ENCODE peak calls at places on chromosomes 13 and 19, in five cellular contexts. M, L, C, Q and B are unnamed samples.

GRCh38 chr19:33405491-33406461 is 32.3 kb downstream of the CEBPG start:
- ATAC-seq in L (no peak), M (no peak), C (no peak), Q (no peak), B (no peak)

GRCh38 chr19:4768934-4769777 is 22.4 kb upstream of the FEM1A start:
- ATAC-seq in C (peak; percentile 83), M (peak; percentile 70), Q (peak; percentile 29), L (peak; percentile 77), B (peak; percentile 81)

GRCh38 chr13:109654341-109655205 is 131.8 kb downstream of the IRS2 start:
- ATAC-seq in M (peak; percentile 81), C (peak; percentile 78), L (no peak), Q (peak; percentile 71), B (peak; percentile 65)

GRCh38 chr13:49608932-49609331 is 19.4 kb upstream of the ARL11 start:
- ATAC-seq in C (no peak), L (no peak), M (no peak), Q (no peak), B (no peak)

GRCh38 chr19:34191355-34191962 is 19.2 kb downstream of the LSM14A start:
- ATAC-seq in M (no peak), L (no peak), Q (no peak), C (no peak), B (no peak)

GRCh38 chr13:100459747-100460146 is 128.8 kb downstream of the GGACT start:
- ATAC-seq in L (peak; percentile 74), M (no peak), Q (no peak), C (no peak), B (no peak)

GRCh38 chr13:110109910-110110309 is 197.0 kb downstream of the COL4A1 start:
- ATAC-seq in L (no peak), C (peak; percentile 95), M (peak; percentile 80), Q (peak; percentile 79), B (peak; percentile 84)

GRCh38 chr13:24280722-24281121 is 28.7 kb upstream of the C1QTNF9 start:
- ATAC-seq in C (peak; percentile 52), Q (no peak), L (no peak), M (no peak), B (no peak)

GRCh38 chr19:6272411-6272791 is 7.4 kb downstream of the MLLT1 start:
- ATAC-seq in Q (peak; percentile 19), M (peak; percentile 3), L (peak; percentile 31), C (peak; percentile 5), B (no peak)

GRCh38 chr13:113620036-113620435 is 35.5 kb downstream of the TFDP1 start:
- ATAC-seq in M (no peak), L (no peak), Q (no peak), C (no peak), B (no peak)

GRCh38 chr19:18541992-18542935 is 1.1 kb downstream of the FKBP8 start:
- ATAC-seq in C (no peak), L (no peak), M (peak; percentile 4), Q (no peak), B (no peak)

GRCh38 chr19:46766569-46767317 is 20.5 kb upstream of the STRN4 start:
- ATAC-seq in Q (no peak), C (peak; percentile 55), L (peak; percentile 95), M (no peak), B (peak; percentile 46)

GRCh38 chr13:100098445-100099116 is 9.7 kb downstream of the PCCA start:
- ATAC-seq in C (no peak), Q (no peak), L (peak; percentile 68), M (no peak), B (no peak)

GRCh38 chr19:16315825-16316505 is 8.7 kb upstream of the KLF2 start:
- ATAC-seq in Q (peak; percentile 54), L (peak; percentile 87), C (peak; percentile 84), M (peak; percentile 76), B (peak; percentile 86)

GRCh38 chr19:44072543-44073401 is 813 bp downstream of the ZNF284 start:
- ATAC-seq in M (peak; percentile 45), Q (peak; percentile 45), C (peak; percentile 50), L (peak; percentile 49), B (no peak)

GRCh38 chr19:290539-291521 is at the start of gene PLPP2:
- ATAC-seq in C (peak; percentile 33), M (peak; percentile 34), L (no peak), Q (no peak), B (peak; percentile 54)

GRCh38 chr13:112998506-112999280 is 29.7 kb downstream of the MCF2L start:
- ATAC-seq in C (no peak), M (peak; percentile 15), L (no peak), Q (no peak), B (no peak)

GRCh38 chr19:2047449-2048103 is 3.5 kb downstream of the MKNK2 start:
- ATAC-seq in Q (no peak), C (no peak), L (no peak), M (no peak), B (no peak)

GRCh38 chr13:79966502-79966901 is 374.4 kb downstream of the SPRY2 start:
- ATAC-seq in C (no peak), Q (no peak), M (no peak), L (no peak), B (no peak)

GRCh38 chr19:12800873-12801465 is 631 bp downstream of the PRDX2 start:
- ATAC-seq in M (peak; percentile 34), C (peak; percentile 43), L (peak; percentile 27), Q (no peak), B (peak; percentile 25)

GRCh38 chr13:112545866-112546265 is 42.1 kb downstream of the TUBGCP3 start:
- ATAC-seq in Q (no peak), M (no peak), C (no peak), L (no peak), B (no peak)

GRCh38 chr13:29597246-29597645 is 1.8 kb upstream of the SLC7A1 start:
- ATAC-seq in C (no peak), L (no peak), Q (no peak), M (no peak), B (no peak)

GRCh38 chr13:20387441-20387971 is 138.2 kb downstream of the CRYL1 start:
- ATAC-seq in L (no peak), Q (no peak), C (no peak), M (no peak), B (no peak)

GRCh38 chr19:39377373-39378362 is 13.2 kb downstream of the PAF1 start:
- ATAC-seq in L (no peak), C (no peak), M (no peak), Q (no peak), B (no peak)

GRCh38 chr13:94712287-94712811 is at the start of gene SOX21:
- ATAC-seq in Q (no peak), M (no peak), L (no peak), C (peak; percentile 13), B (no peak)

GRCh38 chr19:46487178-46487801 is 8.4 kb downstream of the PNMA8B start:
- ATAC-seq in L (no peak), Q (peak; percentile 11), C (no peak), M (peak; percentile 1), B (peak; percentile 5)

GRCh38 chr13:61414136-61414535 is 1.5 kb downstream of the PCDH20 start:
- ATAC-seq in L (no peak), C (peak; percentile 37), M (no peak), Q (no peak), B (no peak)

GRCh38 chr13:72151241-72151640 is 284.2 kb upstream of the DACH1 start:
- ATAC-seq in Q (no peak), C (no peak), M (no peak), L (no peak), B (no peak)

GRCh38 chr13:49716615-49717014 is 25.3 kb upstream of the EBPL start:
- ATAC-seq in L (no peak), Q (no peak), M (no peak), C (no peak), B (no peak)

GRCh38 chr19:35136977-35137702 is 1.5 kb upstream of the FXYD1 start:
- ATAC-seq in Q (no peak), M (no peak), L (no peak), C (no peak), B (no peak)

GRCh38 chr19:18991050-18991449 is 42.3 kb downstream of the SUGP2 start:
- ATAC-seq in C (no peak), Q (no peak), M (peak; percentile 10), L (no peak), B (no peak)